ENCODE peak calls at places on chromosomes 16 and 17, in seven cellular contexts. One of them, this sample, is unnamed.

GRCh38 chr17:76716146-76716833 is 5.5 kb upstream of the MXRA7 start:
- DNase-seq in transverse colon: no peak
- DNase-seq in A549: no peak
- DNase-seq in KBM-7: peak; percentile 65
- DNase-seq in iPS-NIHi11: no peak
- DNase-seq in naive thymus-derived CD8-positive, alpha-beta T cell: peak; percentile 90
- DNase-seq in cardiac muscle cell: peak; percentile 100
- DNase-seq in this sample: peak; percentile 100

GRCh38 chr17:40313660-40314556 is 4.9 kb downstream of the RARA start:
- DNase-seq in transverse colon: no peak
- DNase-seq in A549: peak; percentile 61
- DNase-seq in KBM-7: no peak
- DNase-seq in iPS-NIHi11: no peak
- DNase-seq in naive thymus-derived CD8-positive, alpha-beta T cell: no peak
- DNase-seq in cardiac muscle cell: no peak
- DNase-seq in this sample: no peak

GRCh38 chr17:2337152-2337810 is at the start of gene SGSM2:
- DNase-seq in transverse colon: peak; percentile 65
- DNase-seq in A549: peak; percentile 55
- DNase-seq in KBM-7: no peak
- DNase-seq in iPS-NIHi11: peak; percentile 79
- DNase-seq in naive thymus-derived CD8-positive, alpha-beta T cell: peak; percentile 76
- DNase-seq in cardiac muscle cell: peak; percentile 63
- DNase-seq in this sample: peak; percentile 55

GRCh38 chr16:55389426-55390073 is 65.5 kb downstream of the IRX6 start:
- DNase-seq in transverse colon: no peak
- DNase-seq in A549: no peak
- DNase-seq in KBM-7: no peak
- DNase-seq in iPS-NIHi11: no peak
- DNase-seq in naive thymus-derived CD8-positive, alpha-beta T cell: no peak
- DNase-seq in cardiac muscle cell: no peak
- DNase-seq in this sample: no peak

GRCh38 chr17:37131064-37131463 is 182.3 kb downstream of the AATF start:
- DNase-seq in transverse colon: no peak
- DNase-seq in A549: no peak
- DNase-seq in KBM-7: no peak
- DNase-seq in iPS-NIHi11: peak; percentile 34
- DNase-seq in naive thymus-derived CD8-positive, alpha-beta T cell: no peak
- DNase-seq in cardiac muscle cell: peak; percentile 39
- DNase-seq in this sample: peak; percentile 90

GRCh38 chr17:79940381-79941087 is 95.1 kb downstream of the TBC1D16 start:
- DNase-seq in transverse colon: no peak
- DNase-seq in A549: no peak
- DNase-seq in KBM-7: no peak
- DNase-seq in iPS-NIHi11: no peak
- DNase-seq in naive thymus-derived CD8-positive, alpha-beta T cell: no peak
- DNase-seq in cardiac muscle cell: no peak
- DNase-seq in this sample: no peak

GRCh38 chr17:81842725-81843504 is 8.1 kb upstream of the PPP1R27 start:
- DNase-seq in transverse colon: no peak
- DNase-seq in A549: no peak
- DNase-seq in KBM-7: no peak
- DNase-seq in iPS-NIHi11: no peak
- DNase-seq in naive thymus-derived CD8-positive, alpha-beta T cell: no peak
- DNase-seq in cardiac muscle cell: peak; percentile 19
- DNase-seq in this sample: peak; percentile 45

GRCh38 chr17:75008373-75008772 is 4.1 kb upstream of the MRPL58 start:
- DNase-seq in transverse colon: no peak
- DNase-seq in A549: no peak
- DNase-seq in KBM-7: no peak
- DNase-seq in iPS-NIHi11: no peak
- DNase-seq in naive thymus-derived CD8-positive, alpha-beta T cell: no peak
- DNase-seq in cardiac muscle cell: no peak
- DNase-seq in this sample: no peak

GRCh38 chr17:59675231-59675630 is 32.0 kb downstream of the PTRH2 start:
- DNase-seq in transverse colon: no peak
- DNase-seq in A549: no peak
- DNase-seq in KBM-7: no peak
- DNase-seq in iPS-NIHi11: no peak
- DNase-seq in naive thymus-derived CD8-positive, alpha-beta T cell: no peak
- DNase-seq in cardiac muscle cell: no peak
- DNase-seq in this sample: no peak

This sample was measured in fibroblast of villous mesenchyme.